ENCODE peak calls at places on chromosomes 7 and 10, in nine cellular contexts. One of them, this sample, is unnamed.

GRCh38 chr7:93165447-93165846 is 17.3 kb upstream of the SAMD9L start:
- DNase-seq in heart right ventricle: no peak
- DNase-seq in WERI-Rb-1: no peak
- DNase-seq in astrocyte of the spinal cord: no peak
- DNase-seq in fibroblast of lung: no peak
- DNase-seq in sigmoid colon: no peak
- DNase-seq in AG04450: no peak
- DNase-seq in natural killer cell: no peak
- DNase-seq in CD8-positive, alpha-beta T cell: no peak
- DNase-seq in this sample: no peak

GRCh38 chr7:130913721-130914588 is 179.9 kb upstream of the KLF14 start:
- DNase-seq in CD8-positive, alpha-beta T cell: no peak
- DNase-seq in natural killer cell: no peak
- DNase-seq in AG04450: no peak
- DNase-seq in fibroblast of lung: no peak
- DNase-seq in astrocyte of the spinal cord: no peak
- DNase-seq in heart right ventricle: no peak
- DNase-seq in WERI-Rb-1: no peak
- DNase-seq in sigmoid colon: no peak
- DNase-seq in this sample: no peak

GRCh38 chr10:23525406-23525805 is 86.5 kb downstream of the OTUD1 start:
- DNase-seq in fibroblast of lung: peak; percentile 2
- DNase-seq in AG04450: no peak
- DNase-seq in CD8-positive, alpha-beta T cell: no peak
- DNase-seq in astrocyte of the spinal cord: peak; percentile 3
- DNase-seq in natural killer cell: no peak
- DNase-seq in heart right ventricle: no peak
- DNase-seq in sigmoid colon: no peak
- DNase-seq in WERI-Rb-1: no peak
- DNase-seq in this sample: no peak

GRCh38 chr10:127149613-127150081 is 46.7 kb downstream of the INSYN2A start:
- DNase-seq in CD8-positive, alpha-beta T cell: no peak
- DNase-seq in WERI-Rb-1: no peak
- DNase-seq in fibroblast of lung: no peak
- DNase-seq in astrocyte of the spinal cord: peak; percentile 68
- DNase-seq in natural killer cell: no peak
- DNase-seq in heart right ventricle: no peak
- DNase-seq in AG04450: no peak
- DNase-seq in sigmoid colon: no peak
- DNase-seq in this sample: no peak

GRCh38 chr7:2894118-2894940 is 50.2 kb upstream of the GNA12 start:
- DNase-seq in fibroblast of lung: no peak
- DNase-seq in heart right ventricle: no peak
- DNase-seq in sigmoid colon: no peak
- DNase-seq in WERI-Rb-1: no peak
- DNase-seq in astrocyte of the spinal cord: no peak
- DNase-seq in natural killer cell: peak; percentile 29
- DNase-seq in AG04450: no peak
- DNase-seq in CD8-positive, alpha-beta T cell: peak; percentile 77
- DNase-seq in this sample: no peak

GRCh38 chr10:61225939-61226338 is 227.2 kb downstream of the TMEM26 start:
- DNase-seq in astrocyte of the spinal cord: no peak
- DNase-seq in fibroblast of lung: no peak
- DNase-seq in natural killer cell: no peak
- DNase-seq in AG04450: no peak
- DNase-seq in WERI-Rb-1: no peak
- DNase-seq in heart right ventricle: no peak
- DNase-seq in CD8-positive, alpha-beta T cell: no peak
- DNase-seq in sigmoid colon: no peak
- DNase-seq in this sample: no peak

GRCh38 chr7:149689591-149689845 is 83.9 kb downstream of the ZNF467 start:
- DNase-seq in AG04450: no peak
- DNase-seq in fibroblast of lung: no peak
- DNase-seq in astrocyte of the spinal cord: no peak
- DNase-seq in WERI-Rb-1: no peak
- DNase-seq in sigmoid colon: no peak
- DNase-seq in heart right ventricle: no peak
- DNase-seq in natural killer cell: no peak
- DNase-seq in CD8-positive, alpha-beta T cell: no peak
- DNase-seq in this sample: no peak

GRCh38 chr7:22182139-22182538 is 174.8 kb downstream of the RAPGEF5 start:
- DNase-seq in fibroblast of lung: no peak
- DNase-seq in CD8-positive, alpha-beta T cell: no peak
- DNase-seq in heart right ventricle: no peak
- DNase-seq in WERI-Rb-1: no peak
- DNase-seq in astrocyte of the spinal cord: no peak
- DNase-seq in natural killer cell: no peak
- DNase-seq in sigmoid colon: no peak
- DNase-seq in AG04450: no peak
- DNase-seq in this sample: no peak

GRCh38 chr7:69795932-69796331 is 197.7 kb downstream of the AUTS2 start:
- DNase-seq in WERI-Rb-1: no peak
- DNase-seq in sigmoid colon: no peak
- DNase-seq in heart right ventricle: no peak
- DNase-seq in natural killer cell: no peak
- DNase-seq in astrocyte of the spinal cord: no peak
- DNase-seq in CD8-positive, alpha-beta T cell: no peak
- DNase-seq in AG04450: no peak
- DNase-seq in fibroblast of lung: no peak
- DNase-seq in this sample: no peak

GRCh38 chr7:18126274-18126673 is 98.6 kb upstream of the PRPS1L1 start:
- DNase-seq in WERI-Rb-1: no peak
- DNase-seq in natural killer cell: no peak
- DNase-seq in CD8-positive, alpha-beta T cell: no peak
- DNase-seq in AG04450: no peak
- DNase-seq in sigmoid colon: no peak
- DNase-seq in astrocyte of the spinal cord: no peak
- DNase-seq in heart right ventricle: no peak
- DNase-seq in fibroblast of lung: no peak
- DNase-seq in this sample: no peak

GRCh38 chr10:87865201-87866025 is 2.0 kb downstream of the PTEN start:
- DNase-seq in AG04450: no peak
- DNase-seq in CD8-positive, alpha-beta T cell: no peak
- DNase-seq in sigmoid colon: no peak
- DNase-seq in fibroblast of lung: peak; percentile 12
- DNase-seq in natural killer cell: no peak
- DNase-seq in WERI-Rb-1: no peak
- DNase-seq in heart right ventricle: no peak
- DNase-seq in astrocyte of the spinal cord: peak; percentile 35
- DNase-seq in this sample: no peak

GRCh38 chr10:73304876-73305275 is 52.4 kb upstream of the MRPS16 start:
- DNase-seq in WERI-Rb-1: no peak
- DNase-seq in heart right ventricle: no peak
- DNase-seq in astrocyte of the spinal cord: no peak
- DNase-seq in sigmoid colon: no peak
- DNase-seq in natural killer cell: no peak
- DNase-seq in AG04450: no peak
- DNase-seq in CD8-positive, alpha-beta T cell: no peak
- DNase-seq in fibroblast of lung: no peak
- DNase-seq in this sample: no peak

GRCh38 chr10:97479939-97480338 is 18.3 kb downstream of the MMS19 start:
- DNase-seq in natural killer cell: no peak
- DNase-seq in WERI-Rb-1: no peak
- DNase-seq in heart right ventricle: no peak
- DNase-seq in astrocyte of the spinal cord: no peak
- DNase-seq in fibroblast of lung: no peak
- DNase-seq in sigmoid colon: no peak
- DNase-seq in CD8-positive, alpha-beta T cell: no peak
- DNase-seq in AG04450: no peak
- DNase-seq in this sample: no peak

GRCh38 chr10:77455538-77455937 is 182.1 kb downstream of the KCNMA1 start:
- DNase-seq in heart right ventricle: no peak
- DNase-seq in natural killer cell: no peak
- DNase-seq in AG04450: no peak
- DNase-seq in WERI-Rb-1: no peak
- DNase-seq in fibroblast of lung: peak; percentile 38
- DNase-seq in CD8-positive, alpha-beta T cell: no peak
- DNase-seq in sigmoid colon: no peak
- DNase-seq in astrocyte of the spinal cord: no peak
- DNase-seq in this sample: no peak

GRCh38 chr10:76086571-76087260 is 655.3 kb downstream of the LRMDA start:
- DNase-seq in astrocyte of the spinal cord: peak; percentile 87
- DNase-seq in sigmoid colon: peak; percentile 89
- DNase-seq in WERI-Rb-1: peak; percentile 59
- DNase-seq in heart right ventricle: no peak
- DNase-seq in fibroblast of lung: peak; percentile 97
- DNase-seq in CD8-positive, alpha-beta T cell: no peak
- DNase-seq in natural killer cell: no peak
- DNase-seq in AG04450: peak; percentile 18
- DNase-seq in this sample: no peak

GRCh38 chr7:142104550-142105527 is 6.7 kb upstream of the MGAM2 start:
- DNase-seq in CD8-positive, alpha-beta T cell: no peak
- DNase-seq in natural killer cell: no peak
- DNase-seq in AG04450: no peak
- DNase-seq in sigmoid colon: no peak
- DNase-seq in fibroblast of lung: no peak
- DNase-seq in heart right ventricle: no peak
- DNase-seq in WERI-Rb-1: no peak
- DNase-seq in astrocyte of the spinal cord: no peak
- DNase-seq in this sample: no peak

GRCh38 chr7:32427769-32428291 is 62.4 kb downstream of the LSM5 start:
- DNase-seq in sigmoid colon: no peak
- DNase-seq in AG04450: peak; percentile 26
- DNase-seq in heart right ventricle: peak; percentile 83
- DNase-seq in WERI-Rb-1: peak; percentile 77
- DNase-seq in fibroblast of lung: peak; percentile 79
- DNase-seq in astrocyte of the spinal cord: peak; percentile 85
- DNase-seq in natural killer cell: peak; percentile 50
- DNase-seq in CD8-positive, alpha-beta T cell: peak; percentile 64
- DNase-seq in this sample: peak; percentile 95

GRCh38 chr10:8460626-8461025 is 406.1 kb downstream of the GATA3 start:
- DNase-seq in fibroblast of lung: peak; percentile 35
- DNase-seq in natural killer cell: no peak
- DNase-seq in heart right ventricle: no peak
- DNase-seq in AG04450: no peak
- DNase-seq in CD8-positive, alpha-beta T cell: no peak
- DNase-seq in WERI-Rb-1: no peak
- DNase-seq in sigmoid colon: no peak
- DNase-seq in astrocyte of the spinal cord: no peak
- DNase-seq in this sample: no peak
- TF ChIP-seq CTCF in fibroblast of lung: no peak
- TF ChIP-seq CTCF in natural killer cell: no peak
- TF ChIP-seq CTCF in heart right ventricle: no peak
- TF ChIP-seq CTCF in AG04450: no peak
- TF ChIP-seq CTCF in CD8-positive, alpha-beta T cell: no peak
- TF ChIP-seq CTCF in WERI-Rb-1: no peak
- TF ChIP-seq CTCF in sigmoid colon: no peak
- TF ChIP-seq CTCF in astrocyte of the spinal cord: no peak
- TF ChIP-seq CTCF in this sample: no peak

GRCh38 chr10:35911954-35912353 is 269.9 kb upstream of the FZD8 start:
- DNase-seq in astrocyte of the spinal cord: no peak
- DNase-seq in fibroblast of lung: no peak
- DNase-seq in CD8-positive, alpha-beta T cell: no peak
- DNase-seq in WERI-Rb-1: no peak
- DNase-seq in heart right ventricle: no peak
- DNase-seq in sigmoid colon: no peak
- DNase-seq in natural killer cell: no peak
- DNase-seq in AG04450: no peak
- DNase-seq in this sample: no peak

GRCh38 chr10:35921866-35922265 is 279.8 kb upstream of the FZD8 start:
- DNase-seq in AG04450: no peak
- DNase-seq in fibroblast of lung: no peak
- DNase-seq in astrocyte of the spinal cord: no peak
- DNase-seq in natural killer cell: no peak
- DNase-seq in heart right ventricle: no peak
- DNase-seq in sigmoid colon: no peak
- DNase-seq in WERI-Rb-1: no peak
- DNase-seq in CD8-positive, alpha-beta T cell: no peak
- DNase-seq in this sample: no peak

GRCh38 chr10:35912615-35913170 is 270.6 kb upstream of the FZD8 start:
- DNase-seq in astrocyte of the spinal cord: peak; percentile 35
- DNase-seq in heart right ventricle: no peak
- DNase-seq in CD8-positive, alpha-beta T cell: no peak
- DNase-seq in WERI-Rb-1: no peak
- DNase-seq in natural killer cell: no peak
- DNase-seq in fibroblast of lung: peak; percentile 44
- DNase-seq in sigmoid colon: no peak
- DNase-seq in AG04450: peak; percentile 23
- DNase-seq in this sample: no peak

GRCh38 chr10:35913628-35914027 is 271.5 kb upstream of the FZD8 start:
- DNase-seq in fibroblast of lung: peak; percentile 78
- DNase-seq in AG04450: no peak
- DNase-seq in WERI-Rb-1: no peak
- DNase-seq in natural killer cell: no peak
- DNase-seq in CD8-positive, alpha-beta T cell: no peak
- DNase-seq in astrocyte of the spinal cord: peak; percentile 33
- DNase-seq in sigmoid colon: no peak
- DNase-seq in heart right ventricle: no peak
- DNase-seq in this sample: no peak

GRCh38 chr10:35916791-35917190 is 274.7 kb upstream of the FZD8 start:
- DNase-seq in heart right ventricle: no peak
- DNase-seq in natural killer cell: no peak
- DNase-seq in fibroblast of lung: peak; percentile 32
- DNase-seq in CD8-positive, alpha-beta T cell: no peak
- DNase-seq in WERI-Rb-1: no peak
- DNase-seq in AG04450: no peak
- DNase-seq in astrocyte of the spinal cord: peak; percentile 38
- DNase-seq in sigmoid colon: no peak
- DNase-seq in this sample: no peak
- TF ChIP-seq CTCF in heart right ventricle: peak; percentile 37
- TF ChIP-seq CTCF in natural killer cell: no peak
- TF ChIP-seq CTCF in fibroblast of lung: no peak
- TF ChIP-seq CTCF in CD8-positive, alpha-beta T cell: no peak
- TF ChIP-seq CTCF in WERI-Rb-1: no peak
- TF ChIP-seq CTCF in AG04450: no peak
- TF ChIP-seq CTCF in astrocyte of the spinal cord: peak; percentile 36
- TF ChIP-seq CTCF in sigmoid colon: peak; percentile 15
- TF ChIP-seq CTCF in this sample: peak; percentile 52

DNA sequence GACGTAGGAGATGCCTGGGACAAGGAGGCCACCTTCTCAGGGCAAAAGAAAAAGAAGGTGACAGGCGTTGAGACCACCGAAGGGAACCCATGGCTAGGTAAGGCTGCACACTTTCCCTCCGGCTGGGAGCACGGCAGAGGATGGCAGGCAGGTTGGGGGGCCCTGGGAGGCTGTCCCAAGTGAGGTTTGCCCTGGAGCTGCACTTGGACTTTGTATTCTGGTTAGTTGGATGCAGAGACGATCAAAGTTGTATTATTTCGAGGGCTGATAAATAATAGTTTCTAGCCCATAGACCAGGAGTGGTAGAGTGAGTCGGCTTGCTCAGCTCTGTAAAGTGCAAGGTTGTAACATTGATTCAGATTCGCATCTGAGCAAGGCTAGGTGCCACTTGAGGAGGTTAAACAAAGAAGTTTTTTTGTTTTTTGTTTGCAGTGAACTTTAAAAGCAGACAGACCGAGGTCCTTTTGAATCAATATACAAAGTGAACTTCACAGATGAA is 608 bp downstream of the ENTPD7 start:
- DNase-seq in astrocyte of the spinal cord: no peak
- DNase-seq in heart right ventricle: no peak
- DNase-seq in natural killer cell: no peak
- DNase-seq in CD8-positive, alpha-beta T cell: no peak
- DNase-seq in WERI-Rb-1: no peak
- DNase-seq in AG04450: no peak
- DNase-seq in sigmoid colon: no peak
- DNase-seq in fibroblast of lung: no peak
- DNase-seq in this sample: no peak
- TF ChIP-seq CTCF in astrocyte of the spinal cord: no peak
- TF ChIP-seq CTCF in heart right ventricle: no peak
- TF ChIP-seq CTCF in natural killer cell: no peak
- TF ChIP-seq CTCF in CD8-positive, alpha-beta T cell: no peak
- TF ChIP-seq CTCF in WERI-Rb-1: no peak
- TF ChIP-seq CTCF in AG04450: no peak
- TF ChIP-seq CTCF in sigmoid colon: no peak
- TF ChIP-seq CTCF in fibroblast of lung: no peak
- TF ChIP-seq CTCF in this sample: no peak

GRCh38 chr7:16200591-16200990 is 220.7 kb downstream of the CRPPA start:
- DNase-seq in sigmoid colon: no peak
- DNase-seq in heart right ventricle: no peak
- DNase-seq in CD8-positive, alpha-beta T cell: no peak
- DNase-seq in astrocyte of the spinal cord: no peak
- DNase-seq in AG04450: no peak
- DNase-seq in fibroblast of lung: no peak
- DNase-seq in WERI-Rb-1: no peak
- DNase-seq in natural killer cell: no peak
- DNase-seq in this sample: no peak
- TF ChIP-seq CTCF in sigmoid colon: no peak
- TF ChIP-seq CTCF in heart right ventricle: no peak
- TF ChIP-seq CTCF in CD8-positive, alpha-beta T cell: no peak
- TF ChIP-seq CTCF in astrocyte of the spinal cord: no peak
- TF ChIP-seq CTCF in AG04450: no peak
- TF ChIP-seq CTCF in fibroblast of lung: no peak
- TF ChIP-seq CTCF in WERI-Rb-1: no peak
- TF ChIP-seq CTCF in natural killer cell: no peak
- TF ChIP-seq CTCF in this sample: no peak